ENCODE peak calls at places on chromosome 9, in four cellular contexts. One of them, this sample, is unnamed.

GRCh38 chr9:136710543-136710942 is 1.8 kb upstream of the DIPK1B start:
- DNase-seq in HepG2: no peak
- DNase-seq in H1: no peak
- DNase-seq in GM12878: no peak
- DNase-seq in this sample: no peak

GRCh38 chr9:16179566-16179965 is 626.7 kb downstream of the CCDC171 start:
- DNase-seq in GM12878: no peak
- DNase-seq in H1: no peak
- DNase-seq in HepG2: no peak
- DNase-seq in this sample: no peak

GRCh38 chr9:107615325-107615724 is 125.8 kb upstream of the KLF4 start:
- DNase-seq in GM12878: no peak
- DNase-seq in H1: no peak
- DNase-seq in HepG2: no peak
- DNase-seq in this sample: no peak

GRCh38 chr9:15307523-15307841 is 466 bp upstream of the TTC39B start:
- DNase-seq in H1: no peak
- DNase-seq in GM12878: no peak
- DNase-seq in HepG2: no peak
- DNase-seq in this sample: no peak

GRCh38 chr9:78369644-78370219 is 72.8 kb downstream of the PSAT1 start:
- DNase-seq in H1: peak; percentile 54
- DNase-seq in HepG2: peak; percentile 60
- DNase-seq in GM12878: no peak
- DNase-seq in this sample: peak; percentile 83

GRCh38 chr9:36315283-36315682 is 57.0 kb upstream of the GNE start:
- DNase-seq in GM12878: no peak
- DNase-seq in H1: no peak
- DNase-seq in HepG2: no peak
- DNase-seq in this sample: no peak

GRCh38 chr9:132160802-132161742 is 786 bp upstream of the NTNG2 start:
- DNase-seq in GM12878: no peak
- DNase-seq in HepG2: no peak
- DNase-seq in H1: no peak
- DNase-seq in this sample: peak; percentile 44

GRCh38 chr9:94277885-94278536 is 18.9 kb downstream of the ZNF169 start:
- DNase-seq in GM12878: no peak
- DNase-seq in HepG2: peak; percentile 16
- DNase-seq in H1: no peak
- DNase-seq in this sample: no peak

GRCh38 chr9:27335088-27335487 is 38.1 kb upstream of the EQTN start:
- DNase-seq in GM12878: no peak
- DNase-seq in H1: no peak
- DNase-seq in HepG2: no peak
- DNase-seq in this sample: no peak

GRCh38 chr9:136482046-136482792 is 621 bp downstream of the SEC16A start:
- DNase-seq in H1: no peak
- DNase-seq in HepG2: no peak
- DNase-seq in GM12878: no peak
- DNase-seq in this sample: no peak

GRCh38 chr9:70021026-70021571 is 22.5 kb upstream of the MAMDC2 start:
- DNase-seq in HepG2: no peak
- DNase-seq in H1: no peak
- DNase-seq in GM12878: no peak
- DNase-seq in this sample: no peak

GRCh38 chr9:37994639-37995347 is 74.2 kb downstream of the SHB start:
- DNase-seq in HepG2: no peak
- DNase-seq in GM12878: peak; percentile 66
- DNase-seq in H1: no peak
- DNase-seq in this sample: no peak

GRCh38 chr9:24939099-24939850 is 393.6 kb upstream of the IZUMO3 start:
- DNase-seq in HepG2: no peak
- DNase-seq in H1: no peak
- DNase-seq in GM12878: no peak
- DNase-seq in this sample: no peak

GRCh38 chr9:105385372-105385985 is 62.4 kb upstream of the FSD1L start:
- DNase-seq in H1: no peak
- DNase-seq in HepG2: no peak
- DNase-seq in GM12878: peak; percentile 27
- DNase-seq in this sample: no peak

GRCh38 chr9:132977626-132978450 is 656 bp upstream of the GFI1B start:
- DNase-seq in GM12878: no peak
- DNase-seq in HepG2: peak; percentile 76
- DNase-seq in H1: peak; percentile 53
- DNase-seq in this sample: peak; percentile 81

GRCh38 chr9:83423815-83424707 is 114.1 kb downstream of the FRMD3 start:
- DNase-seq in GM12878: no peak
- DNase-seq in HepG2: peak; percentile 94
- DNase-seq in H1: no peak
- DNase-seq in this sample: no peak

GRCh38 chr9:134800791-134801339 is 79.7 kb upstream of the FCN2 start:
- DNase-seq in H1: no peak
- DNase-seq in GM12878: no peak
- DNase-seq in HepG2: no peak
- DNase-seq in this sample: no peak

GRCh38 chr9:22395585-22396205 is 50.9 kb upstream of the DMRTA1 start:
- DNase-seq in HepG2: peak; percentile 18
- DNase-seq in GM12878: no peak
- DNase-seq in H1: no peak
- DNase-seq in this sample: no peak

GRCh38 chr9:13786131-13786530 is 506.6 kb upstream of the MPDZ start:
- DNase-seq in H1: no peak
- DNase-seq in HepG2: no peak
- DNase-seq in GM12878: no peak
- DNase-seq in this sample: no peak

GRCh38 chr9:27247756-27248155 is 49.2 kb downstream of the EQTN start:
- DNase-seq in HepG2: peak; percentile 28
- DNase-seq in H1: peak; percentile 25
- DNase-seq in GM12878: no peak
- DNase-seq in this sample: peak; percentile 61

GRCh38 chr9:86600291-86600690 is 246.1 kb upstream of the TUT7 start:
- DNase-seq in HepG2: no peak
- DNase-seq in GM12878: no peak
- DNase-seq in H1: no peak
- DNase-seq in this sample: no peak

GRCh38 chr9:105901514-105902109 is 207.3 kb downstream of the TMEM38B start:
- DNase-seq in H1: peak; percentile 68
- DNase-seq in GM12878: no peak
- DNase-seq in HepG2: peak; percentile 25
- DNase-seq in this sample: peak; percentile 66

GRCh38 chr9:70407081-70407503 is 7.4 kb downstream of the KLF9 start:
- DNase-seq in GM12878: no peak
- DNase-seq in H1: no peak
- DNase-seq in HepG2: no peak
- DNase-seq in this sample: no peak

GRCh38 chr9:98808411-98808815 is 943 bp downstream of the GALNT12 start:
- DNase-seq in H1: no peak
- DNase-seq in GM12878: no peak
- DNase-seq in HepG2: no peak
- DNase-seq in this sample: no peak

GRCh38 chr9:19378647-19379046 is 1.4 kb downstream of the RPS6 start:
- DNase-seq in HepG2: no peak
- DNase-seq in GM12878: no peak
- DNase-seq in H1: no peak
- DNase-seq in this sample: no peak

GRCh38 chr9:126587187-126588185 is 26.2 kb upstream of the LMX1B start:
- DNase-seq in H1: no peak
- DNase-seq in GM12878: no peak
- DNase-seq in HepG2: peak; percentile 68
- DNase-seq in this sample: no peak

GRCh38 chr9:107174441-107174840 is 108.6 kb upstream of the RAD23B start:
- DNase-seq in GM12878: no peak
- DNase-seq in H1: no peak
- DNase-seq in HepG2: no peak
- DNase-seq in this sample: no peak

GRCh38 chr9:104740596-104740995 is 6.9 kb upstream of the NIPSNAP3A start:
- DNase-seq in GM12878: no peak
- DNase-seq in H1: no peak
- DNase-seq in HepG2: no peak
- DNase-seq in this sample: no peak

GRCh38 chr9:114202849-114203248 is 47.5 kb downstream of the COL27A1 start:
- DNase-seq in HepG2: no peak
- DNase-seq in GM12878: no peak
- DNase-seq in H1: no peak
- DNase-seq in this sample: no peak
- TF ChIP-seq SP1 in HepG2: no peak
- TF ChIP-seq SP1 in GM12878: no peak
- TF ChIP-seq SP1 in H1: no peak
- TF ChIP-seq SP1 in this sample: no peak

GRCh38 chr9:128469070-128469469 is 13.3 kb downstream of the ODF2 start:
- DNase-seq in GM12878: no peak
- DNase-seq in H1: no peak
- DNase-seq in HepG2: no peak
- DNase-seq in this sample: no peak
- TF ChIP-seq SUZ12 in GM12878: no peak
- TF ChIP-seq SUZ12 in H1: no peak
- TF ChIP-seq SUZ12 in HepG2: no peak
- TF ChIP-seq SUZ12 in this sample: no peak

GRCh38 chr9:92759446-92759845 is 5.2 kb downstream of the BICD2 start:
- DNase-seq in H1: no peak
- DNase-seq in GM12878: no peak
- DNase-seq in HepG2: no peak
- DNase-seq in this sample: no peak

GRCh38 chr9:92761686-92762085 is 2.9 kb downstream of the BICD2 start:
- DNase-seq in GM12878: no peak
- DNase-seq in H1: no peak
- DNase-seq in HepG2: no peak
- DNase-seq in this sample: no peak

GRCh38 chr9:92762781-92763708 is 1.6 kb downstream of the BICD2 start:
- DNase-seq in HepG2: no peak
- DNase-seq in GM12878: no peak
- DNase-seq in H1: no peak
- DNase-seq in this sample: no peak

GRCh38 chr9:92762196-92762595 is 2.4 kb downstream of the BICD2 start:
- DNase-seq in GM12878: no peak
- DNase-seq in H1: no peak
- DNase-seq in HepG2: no peak
- DNase-seq in this sample: no peak

DNA sequence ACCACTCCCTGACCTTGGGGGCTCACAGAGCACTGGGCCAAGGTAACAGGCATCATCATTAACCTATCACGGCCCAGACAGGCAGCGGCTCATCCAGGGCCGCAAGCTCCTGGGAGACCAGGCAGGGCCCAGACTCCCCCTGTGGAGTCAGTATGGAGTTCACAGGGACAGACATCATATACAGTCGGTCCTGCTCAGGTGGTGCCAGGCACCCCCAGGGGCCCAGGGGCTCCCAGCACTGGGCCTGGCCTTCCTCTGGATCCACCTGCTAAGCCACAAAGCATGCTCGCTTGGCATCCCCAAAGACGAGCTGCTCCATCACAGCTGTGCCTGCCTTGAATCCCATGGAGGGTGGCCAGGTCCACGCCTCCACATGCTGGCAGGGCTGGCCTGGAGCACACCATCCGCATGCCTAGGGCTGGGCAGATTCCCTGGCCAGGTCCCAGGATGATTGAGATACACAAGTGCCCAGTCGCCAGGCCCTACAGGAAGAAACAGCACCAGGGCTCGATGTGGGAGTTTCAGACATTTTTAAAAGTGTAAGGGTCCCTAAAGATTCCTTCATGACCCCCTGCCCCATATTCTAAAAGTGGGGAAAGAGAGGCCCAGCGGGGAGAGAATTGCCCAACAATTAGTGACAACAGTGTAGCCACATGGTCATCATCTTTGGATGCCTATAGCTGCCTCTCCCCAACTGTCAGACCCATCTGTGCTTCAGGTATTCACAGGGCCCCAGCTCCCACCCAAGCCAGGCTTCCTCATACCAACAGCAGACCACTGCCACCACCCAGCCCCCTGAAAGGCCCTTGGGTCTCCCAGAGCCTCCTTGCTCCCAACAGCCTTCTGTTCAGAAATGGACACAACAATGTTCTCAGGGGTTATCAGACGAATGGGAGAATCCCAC is 4.4 kb downstream of the BICD2 start:
- DNase-seq in GM12878: no peak
- DNase-seq in H1: no peak
- DNase-seq in HepG2: no peak
- DNase-seq in this sample: no peak
- TF ChIP-seq SP1 in GM12878: no peak
- TF ChIP-seq SP1 in H1: no peak
- TF ChIP-seq SP1 in HepG2: no peak
- TF ChIP-seq SP1 in this sample: no peak

GRCh38 chr9:121824651-121825480 is 173.4 kb downstream of the DAB2IP start:
- DNase-seq in HepG2: peak; percentile 10
- DNase-seq in H1: no peak
- DNase-seq in GM12878: no peak
- DNase-seq in this sample: peak; percentile 21
- TF ChIP-seq SUZ12 in HepG2: no peak
- TF ChIP-seq SUZ12 in H1: no peak
- TF ChIP-seq SUZ12 in GM12878: no peak
- TF ChIP-seq SUZ12 in this sample: no peak

DNA sequence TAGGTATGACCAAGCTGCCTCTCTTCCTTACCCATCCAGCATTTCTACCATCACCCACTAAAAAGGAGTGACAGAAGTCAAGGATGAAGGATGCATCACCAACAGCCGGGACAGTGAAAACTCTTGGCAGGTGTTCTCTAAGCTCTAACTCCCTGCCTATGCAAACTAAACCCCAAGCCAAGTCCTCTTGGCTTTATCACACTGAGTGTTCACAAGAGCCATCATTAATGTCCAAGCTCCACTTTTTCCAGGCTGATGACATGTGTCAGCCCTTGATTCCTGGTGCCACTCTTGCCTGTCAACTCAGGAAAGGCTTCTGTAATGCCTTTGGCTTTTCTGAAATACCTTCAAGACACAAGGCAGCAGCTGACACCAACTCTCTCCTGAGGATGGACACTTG is 87.0 kb downstream of the NR6A1 start:
- DNase-seq in H1: no peak
- DNase-seq in GM12878: no peak
- DNase-seq in HepG2: no peak
- DNase-seq in this sample: no peak
- TF ChIP-seq SP1 in H1: no peak
- TF ChIP-seq SP1 in GM12878: no peak
- TF ChIP-seq SP1 in HepG2: no peak
- TF ChIP-seq SP1 in this sample: no peak

GRCh38 chr9:89746385-89747116 is 141.7 kb downstream of the GADD45G start:
- DNase-seq in H1: no peak
- DNase-seq in GM12878: no peak
- DNase-seq in HepG2: no peak
- DNase-seq in this sample: no peak
- TF ChIP-seq SUZ12 in H1: no peak
- TF ChIP-seq SUZ12 in GM12878: no peak
- TF ChIP-seq SUZ12 in HepG2: no peak
- TF ChIP-seq SUZ12 in this sample: no peak

GRCh38 chr9:89635007-89635742 is 30.4 kb downstream of the GADD45G start:
- DNase-seq in H1: no peak
- DNase-seq in HepG2: no peak
- DNase-seq in GM12878: no peak
- DNase-seq in this sample: no peak
- TF ChIP-seq SP1 in H1: no peak
- TF ChIP-seq SP1 in HepG2: no peak
- TF ChIP-seq SP1 in GM12878: no peak
- TF ChIP-seq SP1 in this sample: no peak

GRCh38 chr9:92308893-92309292 is 15.4 kb upstream of the IARS1 start:
- DNase-seq in H1: no peak
- DNase-seq in GM12878: no peak
- DNase-seq in HepG2: no peak
- DNase-seq in this sample: no peak
- TF ChIP-seq SUZ12 in H1: no peak
- TF ChIP-seq SUZ12 in GM12878: no peak
- TF ChIP-seq SUZ12 in HepG2: no peak
- TF ChIP-seq SUZ12 in this sample: no peak

This sample was measured in HEK293T.